ENCODE peak calls at places on chromosomes 4 and X, in four cellular contexts. H is PC-9, F is pancreas, K is HCT116. R is an unnamed sample.

GRCh38 chr4:106746451-106746850 is 289.7 kb downstream of the DKK2 start:
- DNase-seq in K (no peak), H (no peak), F (no peak), R (no peak)

GRCh38 chr4:40475609-40476008 is 140.5 kb downstream of the CHRNA9 start:
- DNase-seq in F (no peak), H (no peak), K (no peak), R (no peak)

GRCh38 chr4:127782275-127783025 is at the start of gene HSPA4L:
- DNase-seq in H (peak), F (peak), K (peak), R (peak)

GRCh38 chr4:126938023-126938422 is 694.7 kb upstream of the INTU start:
- DNase-seq in H (no peak), K (no peak), F (no peak), R (peak)

GRCh38 chr4:76198411-76199237 is 15.0 kb downstream of the SCARB2 start:
- DNase-seq in F (no peak), K (no peak), H (no peak), R (peak)

GRCh38 chrX:151458824-151459223 is 61.8 kb downstream of the VMA21 start:
- DNase-seq in K (no peak), H (no peak), F (no peak), R (peak)

GRCh38 chr4:98653006-98653405 is 5.4 kb downstream of the TSPAN5 start:
- DNase-seq in H (no peak), K (no peak), F (no peak), R (peak)

GRCh38 chrX:130699618-130700017 is 203.4 kb downstream of the ENOX2 start:
- DNase-seq in H (no peak), K (no peak), F (no peak), R (no peak)

GRCh38 chr4:10346023-10346422 is 111.2 kb downstream of the ZNF518B start:
- DNase-seq in F (no peak), K (no peak), H (no peak), R (peak)

GRCh38 chrX:119790977-119791436 is 423 bp downstream of the RPL39 start:
- DNase-seq in K (no peak), H (no peak), F (peak), R (peak)

GRCh38 chr4:123083612-123084011 is 161.2 kb upstream of the NUDT6 start:
- DNase-seq in F (no peak), H (no peak), K (no peak), R (no peak)

GRCh38 chr4:682490-683172 is 6.3 kb downstream of the SLC49A3 start:
- DNase-seq in K (no peak), F (no peak), H (no peak), R (no peak)

GRCh38 chr4:6435010-6435409 is 37.4 kb downstream of the PPP2R2C start:
- DNase-seq in K (no peak), F (no peak), H (no peak), R (no peak)

GRCh38 chr4:145716200-145716599 is 36.3 kb downstream of the C4orf51 start:
- DNase-seq in K (no peak), H (no peak), F (no peak), R (peak)

GRCh38 chr4:6495736-6496135 is 23.3 kb upstream of the PPP2R2C start:
- DNase-seq in K (no peak), H (no peak), F (no peak), R (no peak)

GRCh38 chrX:137033774-137034507 is at the start of gene GPR101:
- DNase-seq in H (no peak), F (no peak), K (no peak), R (no peak)

GRCh38 chr4:11299016-11299415 is 129.7 kb downstream of the HS3ST1 start:
- DNase-seq in H (no peak), F (no peak), K (no peak), R (no peak)

GRCh38 chr4:112589207-112589606 is 47.5 kb downstream of the ZGRF1 start:
- DNase-seq in F (no peak), H (no peak), K (peak), R (peak)

GRCh38 chr4:112591593-112591992 is 45.1 kb downstream of the ZGRF1 start:
- DNase-seq in K (no peak), F (no peak), H (no peak), R (no peak)

DNA sequence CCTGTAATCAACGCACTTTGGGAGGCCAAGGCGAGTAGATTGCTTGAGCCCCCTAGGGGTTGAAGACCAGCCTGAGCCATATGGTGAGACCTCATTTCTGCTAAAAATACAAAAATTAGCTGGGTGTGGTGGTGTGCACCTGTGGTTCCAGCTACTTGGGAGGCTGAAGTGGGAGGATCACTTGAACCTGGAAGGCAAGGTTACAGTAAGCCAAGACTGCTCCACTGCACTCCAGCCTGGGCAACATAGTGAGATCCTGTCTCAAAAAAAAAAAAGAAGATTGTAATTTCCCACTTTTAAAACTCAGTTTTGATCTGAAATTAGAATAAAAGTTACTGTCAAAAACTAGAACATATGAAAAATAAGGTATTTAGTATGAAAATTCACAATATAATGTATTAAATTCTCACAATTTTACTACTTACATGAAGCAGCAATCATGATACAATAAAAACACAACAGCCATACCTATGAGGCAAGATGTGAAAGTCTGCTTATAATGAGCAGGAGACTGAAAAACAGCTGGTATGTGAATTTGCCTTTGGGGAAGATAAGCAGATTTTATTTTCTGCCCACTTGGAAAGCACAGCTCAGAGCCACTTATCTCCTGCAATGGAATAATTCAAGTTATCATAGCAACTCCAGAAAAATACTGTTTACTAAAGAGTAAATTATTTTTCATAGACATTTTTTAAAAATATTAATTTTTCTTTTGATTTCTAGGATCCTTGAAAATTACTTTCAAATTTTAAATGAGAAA is 50.6 kb downstream of the ZGRF1 start:
- DNase-seq in K (no peak), F (no peak), H (no peak), R (no peak)
- TF ChIP-seq CTCF in K (no peak), F (no peak), H (no peak), R (no peak)

DNA sequence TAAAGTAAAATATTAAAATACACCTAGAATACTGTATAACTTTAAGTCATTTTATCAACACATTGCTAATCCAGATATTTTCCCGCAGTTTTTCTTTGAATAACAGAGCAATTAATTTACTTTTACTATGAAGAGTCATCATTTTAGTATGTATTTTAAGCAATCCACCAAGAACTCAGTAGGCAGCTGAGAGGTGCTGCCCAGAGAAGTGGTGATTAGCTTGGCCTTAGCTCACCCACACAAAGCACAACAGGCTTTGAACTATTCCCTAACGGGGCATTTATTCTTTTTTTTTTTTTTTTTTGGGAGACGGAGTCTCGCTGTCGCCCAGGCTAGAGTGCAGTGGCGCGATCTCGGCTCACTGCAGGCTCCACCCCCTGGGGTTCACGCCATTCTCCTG is 74.4 kb downstream of the CD38 start:
- DNase-seq in H (no peak), K (no peak), F (no peak), R (no peak)
- H3K4me3 ChIP-seq in H (no peak), K (no peak), F (no peak), R (no peak)

GRCh38 chr4:17324431-17324830 is 187.5 kb downstream of the QDPR start:
- DNase-seq in K (peak), H (no peak), F (no peak), R (peak)
- TF ChIP-seq CTCF in K (peak), H (peak), F (peak), R (peak)

GRCh38 chrX:51456814-51457213 is 39.6 kb downstream of the NUDT11 start:
- DNase-seq in K (no peak), H (no peak), F (no peak), R (peak)

GRCh38 chrX:51463322-51463721 is 33.1 kb downstream of the NUDT11 start:
- DNase-seq in H (no peak), K (no peak), F (no peak), R (no peak)

GRCh38 chrX:51456246-51456645 is 40.1 kb downstream of the NUDT11 start:
- DNase-seq in K (no peak), H (no peak), F (no peak), R (no peak)

GRCh38 chrX:51459125-51459524 is 37.3 kb downstream of the NUDT11 start:
- DNase-seq in F (no peak), H (no peak), K (peak), R (peak)

DNA sequence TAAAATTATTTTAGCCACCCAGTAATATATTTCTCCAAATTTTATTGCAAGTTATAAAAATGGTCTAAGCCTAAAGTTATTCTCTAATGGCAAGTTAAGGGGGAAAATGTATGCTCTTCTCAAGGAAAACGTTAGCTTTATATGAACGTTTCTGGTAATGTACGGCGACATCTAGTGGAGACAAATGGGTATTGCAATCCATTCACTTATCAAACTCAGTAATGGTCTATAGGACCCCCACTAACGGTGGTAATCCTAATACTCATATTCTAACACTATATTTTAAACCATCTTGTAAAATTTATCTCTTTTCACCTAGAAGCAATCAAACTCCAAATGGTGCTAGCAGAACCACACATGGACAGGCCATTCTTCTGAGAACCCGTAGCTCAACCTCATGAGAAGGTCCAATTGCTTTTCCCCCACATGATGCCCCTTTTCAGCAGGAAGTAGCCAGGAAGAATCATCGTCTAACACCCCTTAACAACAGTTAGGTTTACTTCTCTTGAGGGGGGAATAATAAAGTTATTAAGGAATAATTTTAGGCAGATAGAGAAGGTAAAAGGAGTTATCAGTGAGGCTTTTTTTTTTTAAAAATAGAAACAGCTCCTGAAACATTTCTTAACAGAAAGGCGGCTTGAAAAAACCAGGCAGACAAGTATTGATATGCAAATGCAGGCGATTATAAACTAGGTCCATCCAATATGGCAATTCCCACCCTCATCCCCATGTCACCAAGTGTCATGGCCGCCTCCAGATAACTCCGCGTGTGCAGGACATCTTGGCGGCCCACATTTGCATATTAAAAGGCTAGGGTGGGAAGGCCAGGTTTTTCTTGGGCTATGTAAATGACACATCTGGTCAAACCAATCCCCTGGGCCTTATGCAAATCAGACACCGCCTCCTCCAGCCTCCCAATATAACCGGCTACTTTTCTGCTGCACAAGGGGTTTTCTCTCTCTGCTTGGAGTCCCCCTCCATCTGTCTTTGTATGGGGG is 35.0 kb downstream of the NUDT11 start:
- DNase-seq in H (no peak), K (peak), F (no peak), R (peak)
- H3K4me3 ChIP-seq in H (no peak), K (no peak), F (no peak), R (no peak)